ENCODE peak calls at places on chromosomes 3 and 15, in seven cellular contexts. K, I, E, D, Y, X and M are unnamed samples. For H3K4me1, the result is how much of the 10 kb centered on the place peaks cover.

GRCh38 chr3:14143271-14143605 is 18.4 kb downstream of the TMEM43 start:
- DNase-seq in K (no peak), Y (no peak), D (no peak), X (no peak), E (no peak), I (no peak), M (no peak)

GRCh38 chr3:80307844-80308243 is 540.0 kb upstream of the ROBO1 start:
- DNase-seq in D (no peak), K (no peak), Y (no peak), I (no peak), E (no peak), X (no peak), M (no peak)

GRCh38 chr3:96192951-96193350 is 621.4 kb upstream of the EPHA6 start:
- DNase-seq in Y (no peak), K (no peak), D (no peak), E (no peak), I (no peak), X (no peak), M (no peak)

GRCh38 chr15:69357773-69358765 is 56.1 kb upstream of the KIF23 start:
- DNase-seq in X (no peak), Y (peak), I (no peak), E (no peak), K (peak), D (no peak), M (no peak)

GRCh38 chr3:183825380-183826161 is at the start of gene MAP6D1:
- DNase-seq in K (no peak), D (no peak), Y (peak), E (no peak), I (peak), X (no peak), M (peak)

GRCh38 chr3:132870596-132870995 is 148.4 kb upstream of the NPHP3 start:
- DNase-seq in D (no peak), Y (peak), E (no peak), X (no peak), I (no peak), K (no peak), M (no peak)

GRCh38 chr3:176663376-176663775 is 533.9 kb downstream of the TBL1XR1 start:
- DNase-seq in E (no peak), K (no peak), Y (no peak), I (no peak), X (no peak), D (no peak), M (no peak)

GRCh38 chr3:16085884-16086608 is 88.4 kb upstream of the GALNT15 start:
- DNase-seq in I (no peak), Y (no peak), D (no peak), E (no peak), K (peak), X (no peak), M (no peak)

GRCh38 chr3:43455233-43455632 is 166.6 kb downstream of the ANO10 start:
- DNase-seq in E (no peak), X (no peak), Y (no peak), D (no peak), I (peak), K (no peak), M (no peak)

GRCh38 chr3:188261011-188261410 is 107.1 kb downstream of the LPP start:
- DNase-seq in Y (no peak), K (no peak), E (no peak), I (no peak), D (no peak), X (no peak), M (no peak)
- H3K27ac ChIP-seq in Y (no peak), K (no peak), E (peak), I (no peak), D (peak), X (no peak), M (peak)

GRCh38 chr15:74788716-74789151 is 6.9 kb downstream of the CSK start:
- DNase-seq in X (no peak), D (no peak), K (no peak), E (no peak), Y (no peak), I (no peak), M (peak)
- H3K4me1 ChIP-seq in X (half or more), D (under half), K (under half), E (half or more), Y (under half), I (under half), M (half or more)

DNA sequence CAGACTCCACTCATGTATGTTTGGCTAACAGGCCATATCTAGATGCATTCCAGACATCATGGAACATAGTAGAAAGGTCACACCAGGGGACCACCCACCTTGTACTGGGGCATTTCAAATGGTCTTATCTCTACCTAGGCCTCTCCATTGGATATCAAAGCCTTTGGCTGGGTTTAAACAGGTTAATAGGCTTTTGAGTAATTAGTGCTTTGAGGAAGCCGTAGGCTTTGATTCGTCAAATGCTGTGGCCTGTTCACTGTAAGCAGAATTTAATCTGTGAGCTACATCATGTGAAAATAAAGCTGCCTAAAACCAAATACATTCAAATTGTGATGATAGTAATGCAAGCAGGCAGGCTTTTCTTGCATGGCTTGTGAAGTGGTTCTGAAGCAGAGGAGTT is 129.5 kb downstream of the ST8SIA2 start:
- DNase-seq in K (no peak), Y (no peak), X (no peak), E (no peak), I (no peak), D (no peak), M (no peak)
- H3K27ac ChIP-seq in K (no peak), Y (no peak), X (no peak), E (no peak), I (no peak), D (no peak), M (no peak)

DNA sequence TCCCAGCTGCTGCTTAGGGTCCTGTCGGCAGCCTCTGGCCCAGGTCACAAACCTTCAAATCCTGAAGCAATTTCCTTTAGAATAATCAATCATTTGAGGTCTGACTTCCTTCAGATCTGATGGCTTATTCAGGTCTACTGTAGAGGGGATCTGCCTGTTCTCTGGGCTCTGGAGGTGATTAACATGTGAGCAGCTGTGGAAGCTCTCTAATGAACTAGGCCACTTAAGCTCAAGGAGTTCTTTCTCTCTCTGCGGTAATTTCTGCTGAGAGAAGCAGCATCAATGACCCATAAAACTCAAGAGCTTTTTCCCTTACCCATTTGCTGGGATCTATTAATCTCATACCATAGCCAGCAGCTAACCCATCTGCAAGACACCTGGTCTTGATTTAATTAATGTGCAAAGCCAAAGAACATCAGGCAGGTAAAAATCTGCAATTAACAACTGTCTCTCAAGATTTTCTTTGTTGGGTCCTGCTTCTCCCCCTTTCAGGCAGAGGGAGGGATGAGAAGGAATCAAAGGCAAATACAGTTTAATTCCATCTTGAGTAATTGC is 73.2 kb upstream of the DLG1 start:
- DNase-seq in X (no peak), K (no peak), D (no peak), I (no peak), Y (no peak), E (no peak), M (no peak)
- H3K4me1 ChIP-seq in X (under half), K (under half), D (under half), I (half or more), Y (under half), E (under half), M (under half)

GRCh38 chr3:126358038-126358815 is 1.0 kb upstream of the KLF15 start:
- DNase-seq in X (no peak), E (no peak), D (no peak), Y (peak), I (no peak), K (no peak), M (no peak)

GRCh38 chr3:126360714-126361060 is 3.5 kb upstream of the KLF15 start:
- DNase-seq in X (no peak), E (no peak), K (no peak), I (no peak), D (no peak), Y (no peak), M (peak)

GRCh38 chr3:126357299-126358037 is at the start of gene KLF15:
- DNase-seq in K (peak), D (peak), X (peak), E (no peak), I (peak), Y (peak), M (peak)

GRCh38 chr3:126360046-126360713 is 3.0 kb upstream of the KLF15 start:
- DNase-seq in I (no peak), K (peak), D (no peak), E (no peak), X (peak), Y (no peak), M (peak)

DNA sequence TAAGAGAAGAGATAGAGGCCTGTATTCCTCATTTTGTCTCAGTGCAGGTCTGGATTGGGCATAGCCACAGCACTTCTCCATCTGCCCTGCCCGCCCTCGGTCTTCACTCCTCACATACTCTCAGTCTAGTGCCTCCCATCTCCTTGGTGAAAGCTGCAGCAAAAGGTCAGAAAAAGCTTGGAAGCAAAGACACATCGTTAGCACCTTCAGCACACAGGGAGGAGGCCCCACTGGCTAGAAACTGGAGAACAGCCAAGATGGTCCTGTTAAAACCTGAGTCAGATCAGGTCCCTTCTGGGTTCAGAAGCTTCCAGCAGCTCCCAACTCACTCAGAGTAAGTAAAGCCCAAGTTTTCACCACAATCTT is 1.6 kb upstream of the KLF15 start:
- DNase-seq in I (no peak), E (no peak), X (peak), D (no peak), K (no peak), Y (no peak), M (no peak)
- H3K27ac ChIP-seq in I (no peak), E (no peak), X (no peak), D (no peak), K (no peak), Y (no peak), M (no peak)

GRCh38 chr3:120024103-120024502 is 70.1 kb downstream of the GSK3B start:
- DNase-seq in Y (no peak), X (no peak), I (no peak), D (no peak), E (no peak), K (no peak), M (no peak)

GRCh38 chr3:120021523-120021922 is 72.7 kb downstream of the GSK3B start:
- DNase-seq in Y (no peak), E (no peak), D (no peak), X (no peak), I (peak), K (no peak), M (no peak)

GRCh38 chr3:120018299-120018698 is 75.9 kb downstream of the GSK3B start:
- DNase-seq in X (no peak), E (no peak), D (no peak), I (no peak), Y (no peak), K (no peak), M (no peak)

GRCh38 chr3:120025520-120025919 is 68.7 kb downstream of the GSK3B start:
- DNase-seq in X (no peak), K (no peak), E (no peak), I (peak), Y (no peak), D (no peak), M (no peak)

DNA sequence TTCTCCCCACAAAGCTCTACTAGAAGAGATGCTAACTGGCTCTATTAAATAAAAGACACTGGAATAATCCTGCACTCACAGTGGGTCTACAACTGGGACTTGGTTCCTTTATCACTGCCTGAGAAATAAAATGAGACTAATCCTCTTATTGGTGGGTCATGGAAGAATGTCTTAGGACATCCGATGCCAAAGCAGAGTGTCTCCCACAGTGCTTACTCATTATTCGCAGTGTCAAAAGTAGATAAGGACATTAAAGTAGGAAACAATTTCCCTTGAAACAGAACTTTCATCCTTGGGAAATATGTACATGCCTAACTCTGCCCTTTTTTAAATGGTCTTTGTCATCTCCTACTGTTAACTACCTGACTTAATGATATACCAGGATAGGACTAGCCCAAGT is 71.5 kb downstream of the GSK3B start:
- DNase-seq in K (no peak), X (no peak), D (no peak), I (no peak), Y (no peak), E (no peak), M (no peak)
- H3K4me1 ChIP-seq in K (under half), X (under half), D (under half), I (under half), Y (under half), E (under half), M (under half)

GRCh38 chr3:100973594-100973993 is 19.6 kb downstream of the ABI3BP start:
- DNase-seq in D (no peak), X (no peak), K (no peak), E (no peak), Y (no peak), I (no peak), M (no peak)

GRCh38 chr3:100971776-100972175 is 21.4 kb downstream of the ABI3BP start:
- DNase-seq in E (no peak), Y (no peak), D (no peak), I (no peak), K (no peak), X (no peak), M (no peak)

GRCh38 chr3:100972293-100972692 is 20.9 kb downstream of the ABI3BP start:
- DNase-seq in K (no peak), E (no peak), X (no peak), Y (no peak), I (peak), D (no peak), M (no peak)

GRCh38 chr3:100970537-100970936 is 22.7 kb downstream of the ABI3BP start:
- DNase-seq in Y (no peak), D (no peak), E (no peak), K (no peak), X (no peak), I (no peak), M (no peak)

GRCh38 chr3:100972867-100973266 is 20.4 kb downstream of the ABI3BP start:
- DNase-seq in Y (no peak), E (no peak), K (no peak), I (peak), D (no peak), X (no peak), M (no peak)
- H3K27ac ChIP-seq in Y (no peak), E (no peak), K (no peak), I (no peak), D (no peak), X (no peak), M (no peak)

GRCh38 chr15:73804421-73804820 is 51.3 kb upstream of the INSYN1 start:
- DNase-seq in E (no peak), D (no peak), I (no peak), X (no peak), K (no peak), Y (no peak), M (no peak)

GRCh38 chr15:73803806-73804205 is 50.7 kb upstream of the INSYN1 start:
- DNase-seq in E (no peak), D (no peak), Y (no peak), I (no peak), K (no peak), X (no peak), M (no peak)

GRCh38 chr15:73806698-73807483 is 53.7 kb upstream of the INSYN1 start:
- DNase-seq in E (no peak), K (no peak), D (no peak), Y (no peak), I (no peak), X (no peak), M (no peak)

GRCh38 chr15:73807865-73808264 is 54.7 kb upstream of the INSYN1 start:
- DNase-seq in I (no peak), D (no peak), E (no peak), K (no peak), Y (no peak), X (no peak), M (no peak)

DNA sequence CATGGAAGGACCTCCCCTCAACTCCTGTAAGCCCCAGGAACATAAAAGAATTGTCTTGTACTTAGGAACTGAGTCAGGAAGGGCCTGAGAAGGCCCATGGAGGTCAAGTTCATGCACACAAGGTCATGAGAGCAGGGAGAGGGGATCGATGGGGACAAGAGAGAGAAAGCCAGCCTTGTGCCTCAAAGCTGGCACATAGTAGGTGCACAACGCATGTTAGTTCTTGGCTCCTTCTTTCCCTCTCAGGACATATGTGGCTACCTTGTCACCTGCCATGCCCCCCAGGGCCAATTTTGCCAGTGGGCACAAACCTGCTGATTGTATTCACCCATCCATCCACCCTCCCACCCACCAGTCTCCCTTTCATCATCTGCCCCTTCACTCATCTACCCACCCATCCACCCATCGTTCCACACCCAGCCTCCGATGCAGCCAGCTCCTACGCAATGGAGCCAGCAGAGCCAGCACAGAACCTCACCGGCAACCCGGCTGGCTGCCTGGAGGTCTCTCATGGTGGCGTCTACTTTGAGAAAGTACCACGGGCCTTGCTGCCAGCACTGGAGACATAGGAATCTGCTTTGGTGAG is 52.4 kb upstream of the INSYN1 start:
- DNase-seq in K (no peak), X (no peak), I (no peak), Y (no peak), D (no peak), E (no peak), M (no peak)
- H3K4me1 ChIP-seq in K (under half), X (under half), I (under half), Y (under half), D (under half), E (under half), M (under half)

DNA sequence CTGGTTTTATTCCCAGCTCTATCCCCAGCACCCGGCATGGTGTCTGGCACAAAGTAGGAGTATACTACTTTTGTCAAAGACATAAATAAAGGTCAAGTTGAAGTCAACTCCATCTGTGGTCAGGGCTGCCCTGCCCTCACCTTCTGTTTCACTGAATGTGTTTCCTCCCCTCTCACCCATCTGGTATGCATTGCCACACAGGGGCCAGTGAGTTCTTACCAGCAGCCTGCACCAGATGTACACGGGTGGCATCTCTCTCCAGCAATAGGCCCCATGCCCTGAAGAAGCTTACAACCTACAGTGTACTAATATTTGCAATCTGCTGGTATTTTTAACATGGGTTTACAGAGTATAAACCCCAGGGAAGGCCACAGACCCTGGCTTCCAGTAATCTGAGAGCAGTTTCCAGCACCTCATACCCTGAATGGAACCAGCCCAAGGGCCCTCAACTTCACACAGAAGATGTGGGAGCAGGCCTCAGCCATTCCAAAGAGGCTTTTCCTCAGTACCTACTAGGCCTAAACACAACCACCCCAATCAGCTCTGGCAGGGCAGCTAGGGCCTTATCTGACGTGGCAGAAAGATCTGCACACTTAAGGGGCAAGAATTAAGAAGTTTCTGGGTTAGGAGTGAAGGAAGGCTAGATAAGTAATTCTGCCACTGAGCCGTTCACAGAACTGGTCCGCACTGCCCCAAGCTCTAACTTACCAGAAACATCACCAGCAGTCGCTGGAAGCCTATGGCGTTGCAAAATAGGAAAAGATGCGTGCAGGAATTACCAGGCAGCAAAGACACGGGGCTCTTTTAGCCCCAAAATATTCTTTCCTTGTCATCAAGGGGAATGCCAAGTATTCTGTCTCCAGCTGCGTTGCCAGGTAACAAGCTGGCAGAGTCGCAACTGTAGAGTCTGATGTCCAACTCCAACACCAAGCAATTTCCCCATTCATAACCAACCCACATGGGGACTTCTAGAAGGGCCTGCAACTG is 2.1 kb downstream of the IDH2 start:
- DNase-seq in E (no peak), Y (no peak), X (no peak), I (peak), D (peak), K (peak), M (peak)
- H3K27ac ChIP-seq in E (peak), Y (no peak), X (peak), I (no peak), D (peak), K (no peak), M (peak)